ENCODE peak calls at places on chromosomes 5 and 9, in five cellular contexts. M is NCI-H1092 treated with DMSO at 0.1 percent for 48 hours, D is astrocyte of the hippocampus, T is GM12865, G is HuH-7.5. V is an unnamed sample.

GRCh38 chr9:1939466-1939865 is 75.7 kb upstream of the SMARCA2 start:
- DNase-seq in M (no peak), D (no peak), T (peak; percentile 46), G (no peak), V (no peak)

GRCh38 chr9:15901572-15901971 is 348.7 kb downstream of the CCDC171 start:
- DNase-seq in M (no peak), D (no peak), T (no peak), G (no peak), V (no peak)

GRCh38 chr5:177303925-177304391 is 359 bp downstream of the PRELID1 start:
- DNase-seq in M (peak; percentile 4), D (peak; percentile 31), T (peak; percentile 35), G (no peak), V (no peak)

GRCh38 chr5:51433052-51433710 is 49.9 kb downstream of the ISL1 start:
- DNase-seq in M (no peak), D (no peak), T (no peak), G (no peak), V (no peak)

GRCh38 chr5:160061770-160062169 is 52.8 kb downstream of the TTC1 start:
- DNase-seq in M (no peak), D (no peak), T (no peak), G (no peak), V (no peak)

GRCh38 chr5:126386146-126386545 is 37.1 kb upstream of the GRAMD2B start:
- DNase-seq in M (no peak), D (no peak), T (no peak), G (no peak), V (no peak)

GRCh38 chr9:93818795-93819472 is 136.2 kb downstream of the BARX1 start:
- DNase-seq in M (no peak), D (no peak), T (no peak), G (no peak), V (no peak)

GRCh38 chr5:122182491-122182921 is 53.2 kb downstream of the ZNF474 start:
- DNase-seq in M (peak; percentile 50), D (peak; percentile 94), T (no peak), G (no peak), V (peak; percentile 86)

GRCh38 chr5:58582411-58583393 is at the start of gene RAB3C:
- DNase-seq in M (peak; percentile 92), D (peak; percentile 97), T (peak; percentile 77), G (peak; percentile 43), V (peak; percentile 85)

GRCh38 chr9:108331596-108331995 is 524.2 kb downstream of the ACTL7B start:
- DNase-seq in M (no peak), D (no peak), T (no peak), G (no peak), V (no peak)

GRCh38 chr5:75051217-75051751 is 1.1 kb downstream of the GCNT4 start:
- DNase-seq in M (no peak), D (no peak), T (peak; percentile 16), G (no peak), V (no peak)

GRCh38 chr9:107548298-107549142 is 59.0 kb upstream of the KLF4 start:
- DNase-seq in M (no peak), D (peak; percentile 72), T (peak; percentile 38), G (no peak), V (no peak)

GRCh38 chr9:89817186-89817960 is 212.6 kb downstream of the GADD45G start:
- DNase-seq in M (no peak), D (no peak), T (no peak), G (no peak), V (no peak)

GRCh38 chr5:141782991-141783598 is 95.1 kb downstream of the PCDH1 start:
- DNase-seq in M (no peak), D (peak; percentile 45), T (no peak), G (no peak), V (no peak)

GRCh38 chr5:83026930-83027687 is 50.1 kb downstream of the TMEM167A start:
- DNase-seq in M (no peak), D (no peak), T (peak; percentile 37), G (no peak), V (peak; percentile 66)

GRCh38 chr5:148482697-148483462 is 99.1 kb downstream of the FBXO38 start:
- DNase-seq in M (no peak), D (peak; percentile 36), T (peak; percentile 66), G (peak; percentile 16), V (peak; percentile 38)

GRCh38 chr9:32581512-32582143 is 8.7 kb upstream of the NDUFB6 start:
- DNase-seq in M (peak; percentile 48), D (peak; percentile 78), T (peak; percentile 70), G (no peak), V (peak; percentile 56)

GRCh38 chr9:120186276-120186675 is 393.7 kb downstream of the CDK5RAP2 start:
- DNase-seq in M (peak; percentile 76), D (no peak), T (no peak), G (no peak), V (no peak)

GRCh38 chr5:173618927-173619519 is 2.6 kb upstream of the BOD1 start:
- DNase-seq in M (peak; percentile 57), D (peak; percentile 74), T (peak; percentile 74), G (peak; percentile 63), V (peak; percentile 47)

GRCh38 chr9:130640681-130641080 is 23.7 kb upstream of the PRDM12 start:
- DNase-seq in M (no peak), D (no peak), T (no peak), G (no peak), V (no peak)

GRCh38 chr9:8429768-8430167 is 630.2 kb upstream of the DMAC1 start:
- DNase-seq in M (no peak), D (no peak), T (no peak), G (no peak), V (no peak)

GRCh38 chr5:107570805-107571531 is 99.8 kb downstream of the EFNA5 start:
- DNase-seq in M (peak; percentile 25), D (peak; percentile 40), T (peak; percentile 96), G (no peak), V (no peak)

GRCh38 chr5:66247176-66247960 is 103.3 kb downstream of the SREK1 start:
- DNase-seq in M (no peak), D (peak; percentile 76), T (no peak), G (no peak), V (no peak)

GRCh38 chr5:72241346-72242003 is 78.6 kb downstream of the MRPS27 start:
- DNase-seq in M (peak; percentile 37), D (peak; percentile 41), T (no peak), G (no peak), V (no peak)

V was measured in HAP-1.